ENCODE peak calls at places on chromosomes 3 and 15, in four cellular contexts. One of them, this sample, is unnamed.

GRCh38 chr3:160616721-160617120 is 51.4 kb upstream of the KPNA4 start:
- DNase-seq in tibial artery: no peak
- DNase-seq in lung: no peak
- DNase-seq in HFFc6: peak
- DNase-seq in this sample: no peak

GRCh38 chr3:177427540-177427939 is 230.3 kb upstream of the TBL1XR1 start:
- DNase-seq in tibial artery: no peak
- DNase-seq in lung: no peak
- DNase-seq in HFFc6: peak
- DNase-seq in this sample: no peak

GRCh38 chr3:186049001-186049400 is 59.9 kb downstream of the ETV5 start:
- DNase-seq in tibial artery: no peak
- DNase-seq in lung: no peak
- DNase-seq in HFFc6: no peak
- DNase-seq in this sample: no peak

GRCh38 chr3:14913071-14913925 is 34.1 kb upstream of the NR2C2 start:
- DNase-seq in tibial artery: no peak
- DNase-seq in lung: no peak
- DNase-seq in HFFc6: no peak
- DNase-seq in this sample: no peak

GRCh38 chr15:78364233-78364632 is 24.1 kb downstream of the CRABP1 start:
- DNase-seq in tibial artery: peak
- DNase-seq in lung: no peak
- DNase-seq in HFFc6: no peak
- DNase-seq in this sample: no peak

GRCh38 chr15:27776501-27776900 is 322.6 kb downstream of the OCA2 start:
- DNase-seq in tibial artery: no peak
- DNase-seq in lung: no peak
- DNase-seq in HFFc6: no peak
- DNase-seq in this sample: no peak

GRCh38 chr3:189233225-189233858 is 61.6 kb downstream of the TPRG1 start:
- DNase-seq in tibial artery: peak
- DNase-seq in lung: peak
- DNase-seq in HFFc6: peak
- DNase-seq in this sample: peak

GRCh38 chr15:63380828-63381282 is 791 bp downstream of the CA12 start:
- DNase-seq in tibial artery: no peak
- DNase-seq in lung: no peak
- DNase-seq in HFFc6: no peak
- DNase-seq in this sample: no peak

GRCh38 chr3:153293222-153293621 is 131.2 kb downstream of the RAP2B start:
- DNase-seq in tibial artery: no peak
- DNase-seq in lung: no peak
- DNase-seq in HFFc6: peak
- DNase-seq in this sample: no peak

DNA sequence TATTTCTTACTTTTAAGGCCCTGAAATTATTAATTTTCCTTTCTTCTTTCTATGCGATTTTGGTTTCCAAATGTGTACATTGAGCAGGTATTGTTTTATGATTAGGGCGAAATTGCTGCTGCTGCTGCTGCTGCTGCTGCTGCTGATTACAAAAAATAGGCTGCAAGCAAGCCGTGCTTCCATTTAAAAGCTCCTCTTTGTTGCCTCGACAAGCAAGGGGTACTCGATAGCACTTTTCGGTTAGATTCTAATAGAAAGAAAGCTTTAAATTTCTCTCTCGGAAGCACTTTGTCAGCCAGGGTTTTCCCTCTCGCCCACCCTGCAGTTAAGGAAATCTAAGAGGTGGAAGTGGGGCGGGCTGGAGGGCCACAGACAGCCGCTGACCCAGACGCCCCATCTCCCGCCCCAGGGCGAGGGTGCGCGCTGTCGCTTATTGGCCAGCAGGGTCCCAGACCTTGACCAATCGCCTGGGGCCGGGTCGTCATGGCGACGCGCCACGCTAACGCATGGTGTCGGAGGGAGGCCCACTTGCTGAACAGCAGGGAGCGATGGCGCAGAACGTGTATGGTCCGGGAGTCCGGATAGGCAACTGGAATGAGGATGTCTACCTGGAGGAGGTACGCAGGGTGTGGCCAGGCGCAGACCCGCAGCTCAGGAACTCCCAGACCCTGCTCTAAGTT is at the start of gene CFAP161:
- DNase-seq in tibial artery: no peak
- DNase-seq in lung: peak
- DNase-seq in HFFc6: peak
- DNase-seq in this sample: peak
- TF ChIP-seq CTCF in tibial artery: peak
- TF ChIP-seq CTCF in lung: no peak
- TF ChIP-seq CTCF in HFFc6: no peak
- TF ChIP-seq CTCF in this sample: no peak

GRCh38 chr15:72117448-72117697 is 577 bp downstream of the MYO9A start:
- DNase-seq in tibial artery: peak
- DNase-seq in lung: peak
- DNase-seq in HFFc6: peak
- DNase-seq in this sample: peak

GRCh38 chr15:72118400-72118978 is at the start of gene SENP8:
- DNase-seq in tibial artery: no peak
- DNase-seq in lung: no peak
- DNase-seq in HFFc6: no peak
- DNase-seq in this sample: peak

GRCh38 chr15:72116680-72117447 is 1.1 kb downstream of the MYO9A start:
- DNase-seq in tibial artery: no peak
- DNase-seq in lung: peak
- DNase-seq in HFFc6: no peak
- DNase-seq in this sample: no peak

GRCh38 chr15:72113347-72114031 is 4.5 kb downstream of the MYO9A start:
- DNase-seq in tibial artery: no peak
- DNase-seq in lung: no peak
- DNase-seq in HFFc6: no peak
- DNase-seq in this sample: no peak

GRCh38 chr15:72117698-72118399 is at the start of gene MYO9A:
- DNase-seq in tibial artery: peak
- DNase-seq in lung: peak
- DNase-seq in HFFc6: peak
- DNase-seq in this sample: peak
- TF ChIP-seq CTCF in tibial artery: peak
- TF ChIP-seq CTCF in lung: no peak
- TF ChIP-seq CTCF in HFFc6: peak
- TF ChIP-seq CTCF in this sample: no peak

DNA sequence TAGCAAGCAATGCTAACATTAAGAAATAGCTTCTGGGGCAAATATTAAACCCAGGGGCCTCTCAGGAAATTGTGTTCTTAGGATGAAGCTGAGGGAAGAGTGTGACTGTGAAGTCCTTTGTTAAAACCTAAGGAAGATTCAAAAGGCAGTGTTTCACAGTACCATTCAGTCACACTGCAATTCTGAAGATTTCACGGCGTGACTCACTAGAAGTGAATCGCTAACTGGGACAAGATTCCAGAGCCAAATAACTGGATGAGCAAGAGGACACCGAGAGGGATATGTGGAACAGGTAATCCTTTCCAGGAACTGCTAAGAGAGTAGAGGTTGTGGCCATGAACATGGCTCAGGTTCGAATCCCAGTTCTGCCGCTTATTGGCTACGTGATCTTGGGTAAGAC is 61.8 kb upstream of the SMAD3 start:
- DNase-seq in tibial artery: no peak
- DNase-seq in lung: no peak
- DNase-seq in HFFc6: peak
- DNase-seq in this sample: no peak
- TF ChIP-seq CTCF in tibial artery: no peak
- TF ChIP-seq CTCF in lung: no peak
- TF ChIP-seq CTCF in HFFc6: no peak
- TF ChIP-seq CTCF in this sample: no peak

GRCh38 chr15:51912528-51912927 is 59.0 kb downstream of the LEO1 start:
- DNase-seq in tibial artery: no peak
- DNase-seq in lung: no peak
- DNase-seq in HFFc6: no peak
- DNase-seq in this sample: no peak

GRCh38 chr15:51917493-51917892 is 54.1 kb downstream of the LEO1 start:
- DNase-seq in tibial artery: no peak
- DNase-seq in lung: peak
- DNase-seq in HFFc6: no peak
- DNase-seq in this sample: peak
- TF ChIP-seq CTCF in tibial artery: no peak
- TF ChIP-seq CTCF in lung: peak
- TF ChIP-seq CTCF in HFFc6: peak
- TF ChIP-seq CTCF in this sample: peak

GRCh38 chr3:78495326-78495725 is 1272.5 kb downstream of the ROBO1 start:
- DNase-seq in tibial artery: no peak
- DNase-seq in lung: no peak
- DNase-seq in HFFc6: no peak
- DNase-seq in this sample: no peak

GRCh38 chr3:78494831-78495230 is 1273.0 kb downstream of the ROBO1 start:
- DNase-seq in tibial artery: no peak
- DNase-seq in lung: no peak
- DNase-seq in HFFc6: no peak
- DNase-seq in this sample: no peak

GRCh38 chr3:78496458-78496857 is 1271.3 kb downstream of the ROBO1 start:
- DNase-seq in tibial artery: no peak
- DNase-seq in lung: no peak
- DNase-seq in HFFc6: no peak
- DNase-seq in this sample: no peak

GRCh38 chr3:78497025-78497424 is 1270.8 kb downstream of the ROBO1 start:
- DNase-seq in tibial artery: no peak
- DNase-seq in lung: peak
- DNase-seq in HFFc6: no peak
- DNase-seq in this sample: no peak

DNA sequence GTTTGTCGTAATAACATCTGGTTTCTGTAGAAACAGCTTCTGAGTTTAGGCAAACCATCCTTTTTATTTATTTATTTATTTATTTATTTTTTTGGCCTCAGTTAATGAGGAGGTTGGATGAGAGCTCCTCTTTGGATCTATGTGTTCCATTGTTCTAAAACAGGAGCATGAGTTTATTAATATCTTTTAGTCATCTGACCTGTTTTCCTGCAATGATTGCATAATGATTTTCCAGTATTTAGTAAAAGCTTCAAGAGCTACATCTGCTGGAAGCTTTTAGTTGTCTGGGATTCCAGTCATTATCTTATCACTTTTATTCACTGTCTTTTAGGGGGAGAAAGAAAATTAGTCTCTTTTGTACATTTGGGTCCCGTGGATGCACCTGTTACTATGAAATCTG is 1270.1 kb downstream of the ROBO1 start:
- DNase-seq in tibial artery: no peak
- DNase-seq in lung: no peak
- DNase-seq in HFFc6: no peak
- DNase-seq in this sample: no peak
- TF ChIP-seq CTCF in tibial artery: no peak
- TF ChIP-seq CTCF in lung: no peak
- TF ChIP-seq CTCF in HFFc6: no peak
- TF ChIP-seq CTCF in this sample: no peak

GRCh38 chr3:16264174-16264707 is 502 bp downstream of the DPH3 start:
- DNase-seq in tibial artery: no peak
- DNase-seq in lung: no peak
- DNase-seq in HFFc6: no peak
- DNase-seq in this sample: no peak
- TF ChIP-seq CTCF in tibial artery: no peak
- TF ChIP-seq CTCF in lung: no peak
- TF ChIP-seq CTCF in HFFc6: no peak
- TF ChIP-seq CTCF in this sample: no peak

DNA sequence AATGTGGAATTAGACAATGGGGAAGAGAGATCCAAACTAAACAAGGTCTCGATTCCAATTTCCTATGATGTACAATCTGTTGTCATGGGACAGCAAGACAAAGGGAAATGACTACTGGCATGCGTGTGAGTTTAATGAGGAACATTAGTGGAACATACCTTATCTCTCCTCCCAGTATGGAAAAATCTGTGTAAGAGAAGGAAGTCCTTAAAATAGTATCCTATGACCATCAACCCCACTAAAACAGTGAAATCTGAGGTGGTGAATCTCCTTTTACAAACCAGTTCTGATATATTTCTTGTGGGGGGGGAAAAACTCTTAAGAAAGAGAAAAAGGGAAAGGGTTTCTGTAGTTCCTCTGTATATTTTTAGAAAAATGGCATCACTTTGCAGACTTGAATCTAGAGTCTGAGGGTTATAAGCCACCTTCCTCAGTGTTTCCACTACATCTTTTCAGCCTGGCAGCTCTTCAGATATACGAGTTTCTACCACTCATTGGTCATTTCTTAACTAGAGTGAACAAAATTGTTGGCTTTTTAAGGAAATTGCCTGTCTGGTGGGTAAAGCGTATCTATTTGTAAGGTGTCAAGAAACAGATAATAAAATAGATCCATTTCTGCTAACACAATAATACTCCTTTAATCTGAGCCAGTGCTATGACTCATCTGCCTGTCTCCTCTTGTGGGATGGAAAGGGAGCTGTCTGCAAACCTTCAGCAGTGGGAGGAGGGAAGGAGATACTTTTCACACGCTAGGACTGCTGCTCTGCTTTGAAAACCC is 3.0 kb upstream of the TNFAIP8L3 start:
- DNase-seq in tibial artery: no peak
- DNase-seq in lung: no peak
- DNase-seq in HFFc6: peak
- DNase-seq in this sample: no peak
- TF ChIP-seq CTCF in tibial artery: no peak
- TF ChIP-seq CTCF in lung: no peak
- TF ChIP-seq CTCF in HFFc6: no peak
- TF ChIP-seq CTCF in this sample: no peak

GRCh38 chr3:111904376-111905241 is 45.5 kb downstream of the PHLDB2 start:
- DNase-seq in tibial artery: no peak
- DNase-seq in lung: no peak
- DNase-seq in HFFc6: peak
- DNase-seq in this sample: no peak
- TF ChIP-seq CTCF in tibial artery: no peak
- TF ChIP-seq CTCF in lung: no peak
- TF ChIP-seq CTCF in HFFc6: peak
- TF ChIP-seq CTCF in this sample: no peak